ENCODE peak calls at places on chromosomes 1 and 21, in five cellular contexts. G, C, O, T and B are unnamed samples. For H3K4me1, the result is how much of the 10 kb centered on the place peaks cover.

GRCh38 chr1:53583021-53583902 is 124.1 kb downstream of the DMRTB1 start:
- DNase-seq in G (no peak), C (no peak), O (no peak), T (peak), B (no peak)

GRCh38 chr1:157353546-157353945 is 198.8 kb downstream of the FCRL5 start:
- DNase-seq in G (no peak), C (no peak), O (no peak), T (no peak), B (no peak)

GRCh38 chr1:228362141-228362883 is 44.3 kb downstream of the TRIM11 start:
- DNase-seq in G (no peak), C (no peak), O (no peak), T (peak), B (no peak)

GRCh38 chr1:228786361-228787129 is 51.3 kb downstream of the RHOU start:
- DNase-seq in G (no peak), C (no peak), O (no peak), T (no peak), B (no peak)

GRCh38 chr1:38194486-38194885 is 147.9 kb upstream of the POU3F1 start:
- DNase-seq in G (no peak), C (peak), O (no peak), T (no peak), B (no peak)

GRCh38 chr1:172108494-172108893 is 267.2 kb downstream of the DNM3 start:
- DNase-seq in G (no peak), C (no peak), O (no peak), T (no peak), B (no peak)

GRCh38 chr1:26684763-26685162 is 11.1 kb upstream of the ARID1A start:
- DNase-seq in G (no peak), C (no peak), O (no peak), T (no peak), B (no peak)

GRCh38 chr1:74673351-74674111 is at the start of gene ERICH3:
- DNase-seq in G (no peak), C (peak), O (peak), T (no peak), B (no peak)

GRCh38 chr21:30101967-30102366 is 64.6 kb downstream of the CLDN17 start:
- DNase-seq in G (no peak), C (no peak), O (no peak), T (no peak), B (no peak)

GRCh38 chr21:39057121-39057520 is 126.1 kb downstream of the PSMG1 start:
- DNase-seq in G (no peak), C (no peak), O (no peak), T (no peak), B (no peak)

GRCh38 chr1:221704291-221704690 is 37.6 kb downstream of the DUSP10 start:
- DNase-seq in G (no peak), C (no peak), O (no peak), T (no peak), B (no peak)

GRCh38 chr1:8415526-8416278 is 97.8 kb downstream of the SLC45A1 start:
- DNase-seq in G (no peak), C (peak), O (no peak), T (no peak), B (no peak)

GRCh38 chr1:36328713-36329112 is 5.3 kb upstream of the EVA1B start:
- DNase-seq in G (no peak), C (no peak), O (no peak), T (peak), B (peak)

GRCh38 chr1:182259229-182259872 is 132.2 kb downstream of the GLUL start:
- DNase-seq in G (peak), C (peak), O (peak), T (peak), B (peak)

GRCh38 chr1:95041491-95042165 is 31.1 kb downstream of the ALG14 start:
- DNase-seq in G (no peak), C (peak), O (peak), T (peak), B (peak)

GRCh38 chr1:27342391-27342777 is 562 bp downstream of the SYTL1 start:
- DNase-seq in G (no peak), C (no peak), O (no peak), T (no peak), B (no peak)

GRCh38 chr1:98452162-98452561 is 209.4 kb upstream of the SNX7 start:
- DNase-seq in G (no peak), C (no peak), O (no peak), T (no peak), B (no peak)

GRCh38 chr1:30929135-30929889 is 20.8 kb upstream of the SDC3 start:
- DNase-seq in G (peak), C (peak), O (no peak), T (no peak), B (peak)

GRCh38 chr1:205613854-205614412 is 17.9 kb downstream of the ELK4 start:
- DNase-seq in G (no peak), C (no peak), O (no peak), T (no peak), B (no peak)

GRCh38 chr1:224378855-224379631 is 22.4 kb downstream of the CNIH4 start:
- DNase-seq in G (no peak), C (no peak), O (no peak), T (no peak), B (no peak)

GRCh38 chr1:94772840-94773239 is 47.3 kb upstream of the SLC44A3 start:
- DNase-seq in G (no peak), C (no peak), O (no peak), T (no peak), B (no peak)

GRCh38 chr21:17264182-17264581 is 248.7 kb upstream of the CXADR start:
- DNase-seq in G (no peak), C (no peak), O (no peak), T (no peak), B (no peak)

DNA sequence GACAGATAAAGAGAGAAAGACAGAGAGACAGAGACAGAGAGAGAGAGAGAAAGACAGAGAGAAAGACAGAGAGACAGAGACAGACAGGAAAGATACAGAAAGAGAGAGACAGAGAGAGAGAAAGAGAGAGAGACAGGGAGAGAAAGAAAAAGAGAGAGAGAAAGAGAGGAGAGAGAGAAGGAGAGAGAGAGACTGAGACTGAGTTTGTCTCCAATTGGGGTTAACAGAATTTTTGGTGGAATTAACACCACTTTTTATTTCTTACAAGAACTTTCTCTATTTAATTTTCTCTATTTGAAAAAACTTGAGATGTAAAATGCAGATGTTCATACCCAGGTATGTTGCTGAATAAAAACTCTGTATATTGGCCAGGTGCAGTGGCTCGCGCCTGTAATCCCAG is 56.6 kb downstream of the FMN2 start:
- DNase-seq in G (no peak), C (no peak), O (no peak), T (no peak), B (no peak)
- H3K4me3 ChIP-seq in G (no peak), C (no peak), O (no peak), T (no peak), B (no peak)

GRCh38 chr1:174965006-174965971 is 34.5 kb upstream of the CACYBP start:
- DNase-seq in G (peak), C (no peak), O (no peak), T (peak), B (no peak)
- H3K4me1 ChIP-seq in G (half or more), C (under half), O (under half), T (under half), B (under half)

GRCh38 chr1:155081472-155082300 is 3.0 kb downstream of the EFNA3 start:
- DNase-seq in G (peak), C (no peak), O (no peak), T (no peak), B (peak)

GRCh38 chr1:155079210-155079486 is 511 bp downstream of the EFNA3 start:
- DNase-seq in G (no peak), C (no peak), O (no peak), T (no peak), B (no peak)

GRCh38 chr1:155082301-155082940 is 3.8 kb downstream of the EFNA3 start:
- DNase-seq in G (no peak), C (no peak), O (no peak), T (no peak), B (no peak)

GRCh38 chr1:155079487-155080249 is 1.0 kb downstream of the EFNA3 start:
- DNase-seq in G (no peak), C (peak), O (no peak), T (no peak), B (no peak)

DNA sequence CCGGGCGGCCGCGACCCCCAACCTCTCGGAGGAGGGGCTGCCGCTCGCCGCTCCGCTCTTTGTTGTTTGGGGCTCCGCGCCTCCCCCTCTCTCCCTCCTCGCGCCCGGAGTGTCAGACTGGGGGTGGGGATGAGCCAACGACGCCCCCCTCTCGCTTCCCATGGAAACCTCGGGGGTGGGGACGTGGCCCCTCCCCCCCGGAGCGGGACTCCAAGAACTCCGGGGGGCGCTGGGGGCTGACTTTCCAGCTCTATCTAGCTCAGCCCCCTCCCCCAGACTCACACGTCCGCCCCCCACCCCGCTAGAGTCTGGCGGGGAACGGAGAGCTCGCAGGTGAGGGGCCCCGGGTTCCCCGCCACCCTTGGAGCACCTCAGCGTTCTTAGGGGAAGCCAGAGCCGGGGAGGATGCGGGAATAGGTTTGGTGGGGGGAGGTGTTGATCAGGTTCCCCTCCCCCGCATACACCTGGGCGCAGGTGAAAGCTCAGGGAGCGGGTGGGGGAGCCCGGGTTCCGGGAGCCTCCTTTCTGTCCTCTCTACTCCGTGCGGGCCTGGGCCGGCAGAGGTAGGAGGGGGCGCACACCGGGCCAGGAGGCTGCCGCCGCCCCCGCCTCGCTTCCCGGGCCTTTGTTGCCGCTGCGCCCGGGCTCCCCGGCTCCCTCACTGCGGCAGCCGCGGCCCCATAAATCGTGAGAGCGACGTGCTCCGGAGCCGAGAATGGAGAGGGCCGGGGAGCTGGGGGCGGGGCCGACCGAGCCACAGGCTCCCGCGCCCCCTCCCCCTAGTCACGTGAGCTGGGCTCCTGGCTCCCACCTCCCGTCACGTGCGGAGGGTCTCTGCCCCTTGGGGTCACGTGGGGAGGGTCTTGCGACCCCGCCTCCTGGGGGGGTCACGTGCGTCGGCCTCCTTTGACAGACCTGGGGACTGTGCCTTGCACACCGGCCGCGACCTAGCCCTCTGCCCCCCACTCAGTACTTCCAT is 1.9 kb downstream of the EFNA3 start:
- DNase-seq in G (no peak), C (peak), O (no peak), T (no peak), B (peak)
- H3K4me3 ChIP-seq in G (peak), C (no peak), O (no peak), T (no peak), B (peak)

DNA sequence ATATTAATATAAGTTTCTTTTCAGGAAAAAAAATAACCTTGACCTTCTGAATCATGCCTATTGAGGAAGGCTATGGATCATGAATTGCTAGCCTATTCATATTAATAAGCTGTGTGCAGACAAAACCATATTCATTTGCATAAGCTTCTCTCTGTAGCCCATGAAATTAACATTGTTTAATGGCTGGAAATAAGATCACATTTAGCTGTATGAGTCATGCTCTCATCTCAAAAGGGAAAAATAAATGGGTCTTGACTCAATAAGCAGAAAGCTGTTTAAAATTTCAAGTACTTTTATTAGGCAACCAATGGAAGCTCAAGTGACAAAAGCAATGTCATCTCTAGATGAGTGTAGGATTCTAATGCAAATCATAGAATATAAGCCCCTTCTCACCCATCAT is 330.0 kb upstream of the DEPDC1 start:
- DNase-seq in G (no peak), C (no peak), O (no peak), T (no peak), B (no peak)
- H3K4me1 ChIP-seq in G (under half), C (under half), O (under half), T (under half), B (under half)

GRCh38 chr1:162316187-162316586 is 60.5 kb downstream of the SPATA46 start:
- DNase-seq in G (no peak), C (no peak), O (no peak), T (no peak), B (no peak)

GRCh38 chr1:162317659-162318058 is 59.0 kb downstream of the SPATA46 start:
- DNase-seq in G (no peak), C (no peak), O (no peak), T (no peak), B (peak)

GRCh38 chr1:162319510-162320160 is 57.0 kb downstream of the SPATA46 start:
- DNase-seq in G (no peak), C (no peak), O (peak), T (no peak), B (no peak)

GRCh38 chr1:162314226-162314625 is 62.4 kb downstream of the SPATA46 start:
- DNase-seq in G (no peak), C (no peak), O (no peak), T (no peak), B (no peak)

GRCh38 chr1:162315673-162316072 is 61.0 kb downstream of the SPATA46 start:
- DNase-seq in G (no peak), C (no peak), O (no peak), T (no peak), B (peak)
- H3K4me3 ChIP-seq in G (no peak), C (no peak), O (no peak), T (no peak), B (no peak)

GRCh38 chr1:150161747-150162581 is 12.2 kb downstream of the PLEKHO1 start:
- DNase-seq in G (no peak), C (no peak), O (peak), T (no peak), B (no peak)

GRCh38 chr1:150162582-150162861 is 12.8 kb downstream of the PLEKHO1 start:
- DNase-seq in G (no peak), C (no peak), O (no peak), T (no peak), B (no peak)

GRCh38 chr1:150156868-150157603 is 7.3 kb downstream of the PLEKHO1 start:
- DNase-seq in G (no peak), C (no peak), O (peak), T (no peak), B (no peak)

GRCh38 chr1:150160964-150161626 is 11.4 kb downstream of the PLEKHO1 start:
- DNase-seq in G (no peak), C (no peak), O (peak), T (no peak), B (no peak)

GRCh38 chr1:150159550-150159949 is 9.8 kb downstream of the PLEKHO1 start:
- DNase-seq in G (no peak), C (no peak), O (no peak), T (no peak), B (no peak)
- H3K4me1 ChIP-seq in G (under half), C (under half), O (half or more), T (under half), B (under half)

GRCh38 chr1:4802024-4802423 is 147.6 kb downstream of the AJAP1 start:
- DNase-seq in G (no peak), C (no peak), O (no peak), T (no peak), B (no peak)
- H3K4me3 ChIP-seq in G (no peak), C (no peak), O (no peak), T (no peak), B (no peak)